ENCODE peak calls at places on chromosome 9, in ten cellular contexts. H, R, O, E, I, J, N, Q, K and A are unnamed samples.

GRCh38 chr9:111959468-111959941 is 62.9 kb downstream of the UGCG start:
- DNase-seq in E (peak; percentile 68), R (peak; percentile 55), H (no peak), K (no peak), O (no peak), I (peak; percentile 100), N (peak; percentile 96), J (peak; percentile 89), Q (no peak), A (no peak)

GRCh38 chr9:113299800-113300292 is 3.3 kb downstream of the RNF183 start:
- DNase-seq in O (no peak), N (no peak), K (no peak), J (peak; percentile 58), R (no peak), I (peak; percentile 21), E (no peak), H (no peak), Q (no peak), A (no peak)

GRCh38 chr9:32345243-32345642 is 39.2 kb upstream of the ACO1 start:
- DNase-seq in Q (no peak), O (no peak), R (no peak), N (no peak), I (no peak), E (no peak), K (peak; percentile 86), J (no peak), H (no peak), A (no peak)

GRCh38 chr9:81636280-81636653 is 53.1 kb downstream of the TLE1 start:
- DNase-seq in K (no peak), H (no peak), E (no peak), J (no peak), N (no peak), Q (no peak), I (no peak), R (no peak), O (no peak), A (no peak)

GRCh38 chr9:34408173-34408572 is 31.5 kb upstream of the MYORG start:
- DNase-seq in H (no peak), N (no peak), O (no peak), I (no peak), J (no peak), K (no peak), Q (no peak), E (no peak), R (no peak), A (no peak)

GRCh38 chr9:134231330-134231745 is 67.0 kb upstream of the RNU6ATAC start:
- DNase-seq in J (no peak), O (no peak), I (no peak), Q (no peak), E (no peak), H (no peak), N (no peak), R (no peak), K (no peak), A (no peak)

GRCh38 chr9:132546148-132547051 is 36.0 kb upstream of the BARHL1 start:
- DNase-seq in O (no peak), K (peak; percentile 82), I (no peak), J (peak; percentile 25), H (no peak), R (no peak), Q (no peak), E (no peak), N (no peak), A (no peak)

GRCh38 chr9:99533421-99533820 is 288.3 kb upstream of the NR4A3 start:
- DNase-seq in N (no peak), E (no peak), H (no peak), J (no peak), I (no peak), O (no peak), Q (no peak), R (no peak), K (no peak), A (no peak)

GRCh38 chr9:98570055-98570454 is 138.7 kb downstream of the GABBR2 start:
- DNase-seq in J (no peak), Q (no peak), K (no peak), E (no peak), N (no peak), O (no peak), R (no peak), I (no peak), H (no peak), A (no peak)

GRCh38 chr9:130244548-130245165 is 20.9 kb upstream of the HMCN2 start:
- DNase-seq in I (no peak), O (peak; percentile 57), R (no peak), N (no peak), K (no peak), E (no peak), H (no peak), J (no peak), Q (no peak), A (no peak)